ENCODE peak calls at places on chromosomes 4 and X, in ten cellular contexts. One of them, this sample, is unnamed.

GRCh38 chrX:108171671-108172070 is 80.1 kb downstream of the ATG4A start:
- DNase-seq in stomach: no peak
- DNase-seq in breast epithelium: no peak
- DNase-seq in sigmoid colon: no peak
- DNase-seq in esophagus muscularis mucosa: no peak
- DNase-seq in HepG2: no peak
- DNase-seq in SK-N-SH: no peak
- DNase-seq in transverse colon: no peak
- DNase-seq in suprapubic skin: no peak
- DNase-seq in HL-60: no peak
- DNase-seq in this sample: no peak

GRCh38 chrX:49995795-49996455 is 73.5 kb downstream of the CLCN5 start:
- DNase-seq in HepG2: peak
- DNase-seq in transverse colon: no peak
- DNase-seq in sigmoid colon: no peak
- DNase-seq in breast epithelium: no peak
- DNase-seq in SK-N-SH: no peak
- DNase-seq in suprapubic skin: no peak
- DNase-seq in HL-60: no peak
- DNase-seq in stomach: no peak
- DNase-seq in esophagus muscularis mucosa: no peak
- DNase-seq in this sample: no peak

GRCh38 chr4:79673898-79674297 is 265.9 kb upstream of the GK2 start:
- DNase-seq in sigmoid colon: no peak
- DNase-seq in esophagus muscularis mucosa: no peak
- DNase-seq in stomach: no peak
- DNase-seq in HepG2: no peak
- DNase-seq in breast epithelium: no peak
- DNase-seq in suprapubic skin: no peak
- DNase-seq in SK-N-SH: no peak
- DNase-seq in transverse colon: no peak
- DNase-seq in HL-60: peak
- DNase-seq in this sample: no peak

GRCh38 chr4:42234817-42235216 is 82.4 kb upstream of the BEND4 start:
- DNase-seq in stomach: no peak
- DNase-seq in sigmoid colon: no peak
- DNase-seq in transverse colon: no peak
- DNase-seq in SK-N-SH: no peak
- DNase-seq in suprapubic skin: no peak
- DNase-seq in HepG2: no peak
- DNase-seq in esophagus muscularis mucosa: no peak
- DNase-seq in HL-60: no peak
- DNase-seq in breast epithelium: no peak
- DNase-seq in this sample: peak

GRCh38 chrX:38807873-38808272 is 6.6 kb downstream of the MID1IP1 start:
- DNase-seq in esophagus muscularis mucosa: no peak
- DNase-seq in transverse colon: no peak
- DNase-seq in HepG2: no peak
- DNase-seq in sigmoid colon: no peak
- DNase-seq in stomach: no peak
- DNase-seq in SK-N-SH: no peak
- DNase-seq in breast epithelium: no peak
- DNase-seq in suprapubic skin: no peak
- DNase-seq in HL-60: no peak
- DNase-seq in this sample: peak

GRCh38 chr4:156771171-156771837 is 200.3 kb downstream of the PDGFC start:
- DNase-seq in SK-N-SH: peak
- DNase-seq in transverse colon: no peak
- DNase-seq in breast epithelium: peak
- DNase-seq in HepG2: peak
- DNase-seq in HL-60: no peak
- DNase-seq in sigmoid colon: no peak
- DNase-seq in stomach: peak
- DNase-seq in esophagus muscularis mucosa: no peak
- DNase-seq in suprapubic skin: no peak
- DNase-seq in this sample: peak

GRCh38 chr4:133320576-133321170 is 171.6 kb downstream of the PCDH10 start:
- DNase-seq in esophagus muscularis mucosa: no peak
- DNase-seq in stomach: no peak
- DNase-seq in suprapubic skin: no peak
- DNase-seq in transverse colon: no peak
- DNase-seq in SK-N-SH: peak
- DNase-seq in breast epithelium: no peak
- DNase-seq in HL-60: peak
- DNase-seq in sigmoid colon: no peak
- DNase-seq in HepG2: peak
- DNase-seq in this sample: peak

GRCh38 chrX:133413218-133413925 is 1.9 kb downstream of the GPC4 start:
- DNase-seq in suprapubic skin: no peak
- DNase-seq in HepG2: no peak
- DNase-seq in stomach: no peak
- DNase-seq in transverse colon: peak
- DNase-seq in SK-N-SH: peak
- DNase-seq in sigmoid colon: peak
- DNase-seq in HL-60: no peak
- DNase-seq in breast epithelium: no peak
- DNase-seq in esophagus muscularis mucosa: no peak
- DNase-seq in this sample: peak

GRCh38 chrX:19744231-19744630 is 143.2 kb downstream of the SH3KBP1 start:
- DNase-seq in sigmoid colon: no peak
- DNase-seq in SK-N-SH: no peak
- DNase-seq in transverse colon: no peak
- DNase-seq in HL-60: no peak
- DNase-seq in suprapubic skin: no peak
- DNase-seq in esophagus muscularis mucosa: no peak
- DNase-seq in HepG2: peak
- DNase-seq in stomach: no peak
- DNase-seq in breast epithelium: no peak
- DNase-seq in this sample: no peak

GRCh38 chr4:40192286-40193017 is 4.4 kb upstream of the RHOH start:
- DNase-seq in breast epithelium: no peak
- DNase-seq in esophagus muscularis mucosa: no peak
- DNase-seq in suprapubic skin: no peak
- DNase-seq in stomach: no peak
- DNase-seq in HepG2: peak
- DNase-seq in SK-N-SH: no peak
- DNase-seq in HL-60: no peak
- DNase-seq in sigmoid colon: no peak
- DNase-seq in transverse colon: peak
- DNase-seq in this sample: no peak

GRCh38 chr4:73944061-73944875 is 37.6 kb downstream of the PF4 start:
- DNase-seq in stomach: peak
- DNase-seq in breast epithelium: peak
- DNase-seq in HepG2: no peak
- DNase-seq in sigmoid colon: no peak
- DNase-seq in esophagus muscularis mucosa: no peak
- DNase-seq in SK-N-SH: peak
- DNase-seq in transverse colon: peak
- DNase-seq in HL-60: no peak
- DNase-seq in suprapubic skin: no peak
- DNase-seq in this sample: peak

GRCh38 chr4:42819863-42820514 is 72.5 kb upstream of the GRXCR1 start:
- DNase-seq in SK-N-SH: no peak
- DNase-seq in HL-60: no peak
- DNase-seq in stomach: no peak
- DNase-seq in breast epithelium: no peak
- DNase-seq in sigmoid colon: no peak
- DNase-seq in transverse colon: no peak
- DNase-seq in esophagus muscularis mucosa: no peak
- DNase-seq in HepG2: no peak
- DNase-seq in suprapubic skin: no peak
- DNase-seq in this sample: no peak

GRCh38 chr4:44446191-44446590 is 2.4 kb downstream of the KCTD8 start:
- DNase-seq in SK-N-SH: no peak
- DNase-seq in HL-60: no peak
- DNase-seq in breast epithelium: no peak
- DNase-seq in stomach: no peak
- DNase-seq in esophagus muscularis mucosa: no peak
- DNase-seq in sigmoid colon: no peak
- DNase-seq in HepG2: no peak
- DNase-seq in suprapubic skin: no peak
- DNase-seq in transverse colon: no peak
- DNase-seq in this sample: no peak

GRCh38 chrX:139559383-139560042 is 29.0 kb downstream of the F9 start:
- DNase-seq in suprapubic skin: no peak
- DNase-seq in stomach: peak
- DNase-seq in breast epithelium: no peak
- DNase-seq in transverse colon: peak
- DNase-seq in HepG2: peak
- DNase-seq in HL-60: peak
- DNase-seq in SK-N-SH: peak
- DNase-seq in sigmoid colon: no peak
- DNase-seq in esophagus muscularis mucosa: no peak
- DNase-seq in this sample: peak

GRCh38 chr4:114236370-114236769 is 256.9 kb upstream of the ARSJ start:
- DNase-seq in suprapubic skin: no peak
- DNase-seq in HepG2: no peak
- DNase-seq in SK-N-SH: no peak
- DNase-seq in esophagus muscularis mucosa: no peak
- DNase-seq in sigmoid colon: no peak
- DNase-seq in HL-60: no peak
- DNase-seq in transverse colon: no peak
- DNase-seq in breast epithelium: no peak
- DNase-seq in stomach: no peak
- DNase-seq in this sample: no peak

GRCh38 chrX:114841051-114841450 is 176.4 kb downstream of the IL13RA2 start:
- DNase-seq in sigmoid colon: no peak
- DNase-seq in esophagus muscularis mucosa: no peak
- DNase-seq in stomach: no peak
- DNase-seq in SK-N-SH: no peak
- DNase-seq in suprapubic skin: no peak
- DNase-seq in breast epithelium: no peak
- DNase-seq in transverse colon: no peak
- DNase-seq in HepG2: no peak
- DNase-seq in HL-60: no peak
- DNase-seq in this sample: no peak

GRCh38 chr4:185903205-185903604 is 91.2 kb upstream of the SORBS2 start:
- DNase-seq in HL-60: no peak
- DNase-seq in HepG2: no peak
- DNase-seq in stomach: no peak
- DNase-seq in transverse colon: no peak
- DNase-seq in sigmoid colon: no peak
- DNase-seq in esophagus muscularis mucosa: no peak
- DNase-seq in SK-N-SH: no peak
- DNase-seq in suprapubic skin: no peak
- DNase-seq in breast epithelium: no peak
- DNase-seq in this sample: no peak

GRCh38 chr4:2059726-2060577 is 825 bp downstream of the NAT8L start:
- DNase-seq in stomach: no peak
- DNase-seq in sigmoid colon: no peak
- DNase-seq in suprapubic skin: no peak
- DNase-seq in HepG2: no peak
- DNase-seq in SK-N-SH: peak
- DNase-seq in breast epithelium: no peak
- DNase-seq in transverse colon: no peak
- DNase-seq in esophagus muscularis mucosa: no peak
- DNase-seq in HL-60: no peak
- DNase-seq in this sample: peak
- TF ChIP-seq POLR2AphosphoS5 in stomach: no peak
- TF ChIP-seq POLR2AphosphoS5 in sigmoid colon: no peak
- TF ChIP-seq POLR2AphosphoS5 in suprapubic skin: no peak
- TF ChIP-seq POLR2AphosphoS5 in HepG2: no peak
- TF ChIP-seq POLR2AphosphoS5 in SK-N-SH: no peak
- TF ChIP-seq POLR2AphosphoS5 in breast epithelium: no peak
- TF ChIP-seq POLR2AphosphoS5 in transverse colon: no peak
- TF ChIP-seq POLR2AphosphoS5 in esophagus muscularis mucosa: no peak
- TF ChIP-seq POLR2AphosphoS5 in HL-60: no peak
- TF ChIP-seq POLR2AphosphoS5 in this sample: no peak

DNA sequence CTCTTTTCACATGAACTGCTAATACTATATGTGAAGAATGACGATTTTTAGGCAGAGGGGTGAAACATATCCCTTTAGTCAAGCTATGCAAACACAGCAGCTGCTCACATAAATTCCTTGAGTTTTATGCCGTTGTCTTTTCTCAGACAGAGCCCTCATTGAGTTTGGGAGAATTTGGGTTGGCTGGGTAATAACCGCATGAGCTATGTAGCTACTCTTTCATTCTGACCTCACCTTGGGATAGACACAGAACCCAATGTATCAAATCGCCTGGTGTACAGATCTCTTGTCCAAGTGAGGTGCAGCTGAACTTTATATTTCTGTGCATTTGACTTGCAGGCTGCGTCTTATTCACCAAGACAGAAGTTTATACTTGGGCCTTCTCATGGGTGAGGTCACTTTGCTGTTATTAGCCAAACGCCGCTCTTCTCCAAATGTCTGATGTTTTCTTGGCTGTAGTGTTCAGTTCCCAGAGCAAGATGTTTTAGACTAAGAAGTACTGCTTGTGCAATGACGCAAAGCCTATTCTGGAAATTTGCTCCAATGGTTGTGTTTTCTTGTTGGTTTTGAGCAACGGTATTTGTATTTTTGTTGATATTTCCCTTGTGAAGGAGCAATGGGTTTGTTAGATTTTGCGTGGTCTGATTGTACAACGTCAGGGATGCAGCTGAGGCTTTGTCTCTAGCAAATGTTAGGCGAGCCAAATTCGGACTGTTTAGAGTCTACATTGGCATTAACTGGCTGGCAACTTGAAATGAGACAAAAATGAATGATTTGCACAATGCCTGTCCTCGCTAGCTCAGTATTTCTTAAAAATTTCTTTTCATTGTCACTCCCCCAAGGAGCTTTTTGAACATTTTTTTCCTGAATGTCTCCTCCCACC is 11.2 kb upstream of the SPARCL1 start:
- DNase-seq in breast epithelium: no peak
- DNase-seq in SK-N-SH: no peak
- DNase-seq in sigmoid colon: peak
- DNase-seq in suprapubic skin: no peak
- DNase-seq in transverse colon: peak
- DNase-seq in HepG2: no peak
- DNase-seq in esophagus muscularis mucosa: peak
- DNase-seq in stomach: no peak
- DNase-seq in HL-60: no peak
- DNase-seq in this sample: no peak
- TF ChIP-seq POLR2AphosphoS5 in breast epithelium: peak
- TF ChIP-seq POLR2AphosphoS5 in SK-N-SH: no peak
- TF ChIP-seq POLR2AphosphoS5 in sigmoid colon: peak
- TF ChIP-seq POLR2AphosphoS5 in suprapubic skin: peak
- TF ChIP-seq POLR2AphosphoS5 in transverse colon: peak
- TF ChIP-seq POLR2AphosphoS5 in HepG2: no peak
- TF ChIP-seq POLR2AphosphoS5 in esophagus muscularis mucosa: peak
- TF ChIP-seq POLR2AphosphoS5 in stomach: peak
- TF ChIP-seq POLR2AphosphoS5 in HL-60: no peak
- TF ChIP-seq POLR2AphosphoS5 in this sample: no peak

GRCh38 chr4:153542835-153543234 is 76.7 kb downstream of the TMEM131L start:
- DNase-seq in stomach: no peak
- DNase-seq in HL-60: no peak
- DNase-seq in suprapubic skin: no peak
- DNase-seq in esophagus muscularis mucosa: peak
- DNase-seq in SK-N-SH: no peak
- DNase-seq in sigmoid colon: no peak
- DNase-seq in transverse colon: no peak
- DNase-seq in breast epithelium: no peak
- DNase-seq in HepG2: no peak
- DNase-seq in this sample: peak
- TF ChIP-seq POLR2AphosphoS5 in stomach: no peak
- TF ChIP-seq POLR2AphosphoS5 in HL-60: no peak
- TF ChIP-seq POLR2AphosphoS5 in suprapubic skin: no peak
- TF ChIP-seq POLR2AphosphoS5 in esophagus muscularis mucosa: no peak
- TF ChIP-seq POLR2AphosphoS5 in SK-N-SH: no peak
- TF ChIP-seq POLR2AphosphoS5 in sigmoid colon: no peak
- TF ChIP-seq POLR2AphosphoS5 in transverse colon: no peak
- TF ChIP-seq POLR2AphosphoS5 in breast epithelium: no peak
- TF ChIP-seq POLR2AphosphoS5 in HepG2: no peak
- TF ChIP-seq POLR2AphosphoS5 in this sample: no peak

GRCh38 chr4:157983300-157983699 is 189.5 kb downstream of the GASK1B start:
- DNase-seq in HL-60: no peak
- DNase-seq in breast epithelium: no peak
- DNase-seq in stomach: no peak
- DNase-seq in HepG2: no peak
- DNase-seq in transverse colon: no peak
- DNase-seq in sigmoid colon: no peak
- DNase-seq in SK-N-SH: no peak
- DNase-seq in suprapubic skin: no peak
- DNase-seq in esophagus muscularis mucosa: no peak
- DNase-seq in this sample: no peak
- TF ChIP-seq POLR2AphosphoS5 in HL-60: no peak
- TF ChIP-seq POLR2AphosphoS5 in breast epithelium: no peak
- TF ChIP-seq POLR2AphosphoS5 in stomach: no peak
- TF ChIP-seq POLR2AphosphoS5 in HepG2: no peak
- TF ChIP-seq POLR2AphosphoS5 in transverse colon: no peak
- TF ChIP-seq POLR2AphosphoS5 in sigmoid colon: no peak
- TF ChIP-seq POLR2AphosphoS5 in SK-N-SH: no peak
- TF ChIP-seq POLR2AphosphoS5 in suprapubic skin: no peak
- TF ChIP-seq POLR2AphosphoS5 in esophagus muscularis mucosa: no peak
- TF ChIP-seq POLR2AphosphoS5 in this sample: no peak

This sample was measured in GM23338.